ENCODE peak calls at places on chromosome 2, in seven cellular contexts. L, O, V, W, Q, B and G are unnamed samples.

GRCh38 chr2:104834431-104834830 is 19.5 kb upstream of the POU3F3 start:
- DNase-seq in Q (no peak), W (no peak), V (no peak), B (no peak), O (no peak), L (no peak), G (no peak)

GRCh38 chr2:9637330-9637729 is 6.5 kb upstream of the YWHAQ start:
- DNase-seq in V (peak; percentile 53), L (peak; percentile 62), B (no peak), O (no peak), W (no peak), Q (no peak), G (no peak)

GRCh38 chr2:194550702-194551101 is 1106.3 kb upstream of the SLC39A10 start:
- DNase-seq in O (no peak), B (no peak), V (no peak), Q (no peak), L (no peak), W (no peak), G (no peak)

GRCh38 chr2:239854596-239854995 is 170.5 kb downstream of the NDUFA10 start:
- DNase-seq in Q (no peak), B (no peak), L (no peak), V (no peak), O (no peak), W (no peak), G (no peak)

GRCh38 chr2:8631465-8632005 is 50.3 kb upstream of the ID2 start:
- DNase-seq in B (no peak), O (no peak), W (no peak), Q (no peak), V (no peak), L (no peak), G (no peak)

GRCh38 chr2:240986787-240987411 is 11.5 kb upstream of the SNED1 start:
- DNase-seq in Q (no peak), W (peak; percentile 70), B (no peak), L (no peak), O (no peak), V (no peak), G (no peak)

GRCh38 chr2:85852979-85853498 is 35.8 kb downstream of the ST3GAL5 start:
- DNase-seq in L (no peak), W (peak; percentile 50), O (peak; percentile 88), Q (no peak), B (no peak), V (no peak), G (no peak)

GRCh38 chr2:190910341-190911136 is 29.9 kb downstream of the GLS start:
- DNase-seq in V (no peak), W (no peak), Q (no peak), L (no peak), O (no peak), B (no peak), G (no peak)

GRCh38 chr2:30262716-30263309 is 31.5 kb downstream of the LBH start:
- DNase-seq in Q (no peak), V (no peak), B (no peak), O (no peak), W (no peak), L (no peak), G (no peak)

GRCh38 chr2:86337235-86338099 is at the start of gene REEP1:
- DNase-seq in Q (no peak), O (no peak), B (no peak), L (no peak), W (peak; percentile 87), V (no peak), G (peak; percentile 63)

DNA sequence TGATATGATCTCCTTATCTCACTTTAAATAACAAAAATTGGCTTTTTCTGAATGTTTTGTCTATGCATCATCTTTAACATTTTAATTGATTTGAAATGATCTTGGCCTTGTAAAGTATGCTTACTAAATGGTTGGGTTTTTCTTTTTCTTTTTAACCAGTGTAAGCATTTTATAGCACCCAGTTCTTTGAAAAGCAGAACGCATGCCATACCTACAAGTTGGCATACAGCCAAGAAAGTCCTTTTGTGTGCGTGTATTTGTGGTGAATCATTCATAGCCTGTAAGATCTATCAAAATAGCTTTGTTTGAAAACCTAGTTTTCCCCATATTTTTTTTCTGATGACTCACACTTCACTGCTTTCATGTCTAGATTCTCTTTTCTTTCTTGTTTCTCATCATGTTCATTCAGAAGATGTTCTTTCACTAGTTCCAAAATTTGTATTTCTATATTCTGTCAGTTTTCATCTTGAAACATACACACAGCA is 4.1 kb upstream of the VRK2 start:
- DNase-seq in V (peak; percentile 92), W (peak; percentile 19), Q (peak; percentile 10), L (peak; percentile 95), O (no peak), B (no peak), G (peak; percentile 13)
- TF ChIP-seq JUND in V (peak; percentile 96), W (peak; percentile 86), Q (no peak), L (peak; percentile 73), O (no peak), B (no peak), G (no peak)

GRCh38 chr2:229343661-229344060 is 72.6 kb upstream of the PID1 start:
- DNase-seq in B (no peak), V (no peak), L (no peak), W (no peak), O (no peak), Q (no peak), G (no peak)

GRCh38 chr2:229340086-229340760 is 69.1 kb upstream of the PID1 start:
- DNase-seq in Q (no peak), L (no peak), W (peak; percentile 10), O (no peak), V (no peak), B (no peak), G (no peak)

GRCh38 chr2:229339613-229340012 is 68.5 kb upstream of the PID1 start:
- DNase-seq in W (no peak), L (no peak), O (no peak), Q (no peak), V (no peak), B (no peak), G (no peak)

GRCh38 chr2:229344151-229344551 is 73.1 kb upstream of the PID1 start:
- DNase-seq in W (no peak), V (no peak), Q (no peak), L (no peak), O (no peak), B (no peak), G (no peak)

DNA sequence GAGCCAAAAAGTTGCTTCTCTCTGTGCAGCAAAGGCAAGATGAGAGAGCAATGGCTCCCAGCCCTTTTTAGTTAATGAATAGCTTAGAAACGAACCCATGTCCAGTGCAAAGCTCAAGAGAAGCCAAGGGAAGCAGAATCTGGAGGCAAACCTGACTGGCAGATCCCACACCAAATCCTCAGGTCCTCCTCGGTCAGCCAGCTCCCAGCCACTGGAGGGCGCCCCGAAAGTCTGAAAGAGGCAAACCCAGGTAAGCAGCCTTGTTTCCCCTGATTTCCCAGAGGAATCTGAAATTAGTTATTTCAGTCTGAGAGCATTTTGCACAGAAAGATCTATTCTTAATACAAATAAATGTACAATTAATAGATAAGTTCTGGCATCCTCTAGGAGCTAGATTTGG is 71.3 kb upstream of the PID1 start:
- DNase-seq in W (peak; percentile 20), V (peak; percentile 26), B (peak; percentile 38), Q (peak; percentile 13), O (no peak), L (peak; percentile 4), G (peak; percentile 52)
- TF ChIP-seq JUND in W (no peak), V (no peak), B (no peak), Q (no peak), O (no peak), L (no peak), G (no peak)

GRCh38 chr2:120222186-120223033 is 790 bp downstream of the TMEM185B start:
- DNase-seq in B (no peak), W (no peak), O (no peak), L (no peak), V (no peak), Q (no peak), G (no peak)

GRCh38 chr2:120223034-120223912 is at the start of gene TMEM185B:
- DNase-seq in W (peak; percentile 100), O (no peak), Q (peak; percentile 98), B (no peak), V (peak; percentile 62), L (peak; percentile 59), G (peak; percentile 89)

GRCh38 chr2:120224735-120225548 is 1.7 kb upstream of the TMEM185B start:
- DNase-seq in Q (no peak), B (no peak), O (no peak), V (no peak), L (no peak), W (no peak), G (peak; percentile 38)

GRCh38 chr2:120225549-120226065 is 2.4 kb upstream of the TMEM185B start:
- DNase-seq in W (no peak), L (no peak), V (no peak), B (no peak), O (no peak), Q (no peak), G (no peak)

DNA sequence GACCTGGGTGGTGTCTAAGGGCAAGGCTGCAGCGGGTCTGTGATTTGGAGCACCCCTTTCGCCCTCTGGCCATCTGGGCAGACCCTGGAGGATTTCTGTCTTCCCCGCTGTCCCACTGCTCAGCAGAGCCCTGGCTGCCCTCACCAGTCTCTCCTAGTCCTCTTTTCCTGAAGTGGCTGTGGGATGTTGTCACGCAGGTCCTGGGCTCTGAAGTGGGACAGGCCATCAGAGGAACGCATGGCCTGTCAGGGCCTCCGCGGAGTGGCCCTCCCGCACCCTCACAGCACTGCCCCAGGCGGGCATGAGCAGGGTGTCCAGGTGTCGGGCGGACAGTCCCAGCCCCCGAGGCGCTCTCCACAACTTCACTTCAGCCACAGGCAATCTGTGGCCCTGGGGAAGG is 1.1 kb upstream of the TMEM185B start:
- DNase-seq in O (no peak), L (no peak), B (no peak), V (no peak), W (no peak), Q (no peak), G (no peak)
- TF ChIP-seq JUND in O (no peak), L (no peak), B (no peak), V (no peak), W (no peak), Q (no peak), G (no peak)

GRCh38 chr2:235940330-235940729 is 227.9 kb downstream of the GBX2 start:
- DNase-seq in V (no peak), O (no peak), L (no peak), Q (peak; percentile 47), W (peak; percentile 75), B (no peak), G (no peak)

GRCh38 chr2:235938611-235939010 is 229.6 kb downstream of the GBX2 start:
- DNase-seq in V (no peak), L (no peak), W (no peak), B (no peak), Q (no peak), O (no peak), G (no peak)

GRCh38 chr2:235937526-235937925 is 230.7 kb downstream of the GBX2 start:
- DNase-seq in O (no peak), V (no peak), Q (no peak), W (no peak), B (no peak), L (no peak), G (no peak)

GRCh38 chr2:235937936-235938335 is 230.2 kb downstream of the GBX2 start:
- DNase-seq in V (no peak), W (no peak), Q (no peak), L (no peak), O (no peak), B (no peak), G (no peak)

DNA sequence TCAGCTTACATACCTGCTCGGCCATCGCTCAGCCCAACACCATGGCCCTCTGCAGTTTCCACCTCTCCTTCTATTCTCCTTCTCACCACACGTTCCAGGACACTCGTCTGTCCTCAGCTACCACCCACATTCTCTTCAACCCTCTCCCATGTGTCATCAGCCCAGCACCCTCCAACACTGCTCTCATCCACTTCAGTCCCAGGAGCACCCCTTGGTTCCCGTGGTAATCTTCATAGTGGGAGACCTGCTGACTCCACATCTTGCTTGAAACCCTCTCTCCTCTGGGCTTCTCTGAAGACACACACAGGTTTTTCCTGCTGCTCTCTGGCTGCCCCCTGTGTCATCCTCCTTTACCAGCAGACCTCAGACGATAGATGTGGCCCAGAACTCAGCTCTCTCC is 228.7 kb downstream of the GBX2 start:
- DNase-seq in O (no peak), W (no peak), B (no peak), V (no peak), Q (no peak), L (no peak), G (no peak)
- TF ChIP-seq JUND in O (no peak), W (no peak), B (no peak), V (no peak), Q (no peak), L (no peak), G (no peak)